ENCODE peak calls at places on chromosomes 6 and 20, in eight cellular contexts. R is coronary artery; U is naive thymus-derived CD4-positive, alpha-beta T cell; V is brain microvascular endothelial cell; W is breast epithelium; O is fibroblast of the aortic adventitia; F is tibial artery; K is A549. Z is an unnamed sample.

GRCh38 chr6:16948376-16948775 is 153.5 kb upstream of the STMND1 start:
- DNase-seq in R (no peak), U (no peak), V (no peak), W (no peak), O (peak; percentile 31), F (no peak), K (no peak), Z (no peak)

GRCh38 chr6:143099647-143100046 is 39.0 kb downstream of the AIG1 start:
- DNase-seq in R (no peak), U (no peak), V (no peak), W (no peak), O (no peak), F (no peak), K (no peak), Z (no peak)

GRCh38 chr20:33442136-33443005 is 1.2 kb downstream of the SNTA1 start:
- DNase-seq in R (no peak), U (peak; percentile 7), V (no peak), W (no peak), O (no peak), F (no peak), K (no peak), Z (no peak)

GRCh38 chr6:38033442-38033982 is 214.0 kb downstream of the ZFAND3 start:
- DNase-seq in R (no peak), U (no peak), V (no peak), W (no peak), O (no peak), F (no peak), K (no peak), Z (no peak)

GRCh38 chr20:8209061-8209460 is 77.0 kb downstream of the PLCB1 start:
- DNase-seq in R (no peak), U (no peak), V (peak; percentile 16), W (no peak), O (peak; percentile 43), F (no peak), K (no peak), Z (peak; percentile 2)

GRCh38 chr6:92840246-92840930 is 579.0 kb downstream of the EPHA7 start:
- DNase-seq in R (no peak), U (no peak), V (no peak), W (no peak), O (no peak), F (no peak), K (no peak), Z (no peak)

GRCh38 chr6:162099685-162100084 is 627.9 kb downstream of the PRKN start:
- DNase-seq in R (no peak), U (no peak), V (peak; percentile 89), W (no peak), O (peak; percentile 90), F (no peak), K (peak; percentile 33), Z (peak; percentile 84)

GRCh38 chr6:77653817-77654216 is 978 bp downstream of the MEI4 start:
- DNase-seq in R (no peak), U (no peak), V (no peak), W (no peak), O (no peak), F (no peak), K (no peak), Z (no peak)

GRCh38 chr20:4488407-4489339 is 233.0 kb upstream of the PRND start:
- DNase-seq in R (no peak), U (no peak), V (peak; percentile 75), W (no peak), O (peak; percentile 23), F (no peak), K (no peak), Z (peak; percentile 89)

GRCh38 chr20:4491643-4492042 is 230.1 kb upstream of the PRND start:
- DNase-seq in R (no peak), U (no peak), V (no peak), W (no peak), O (no peak), F (no peak), K (no peak), Z (no peak)

GRCh38 chr20:4490595-4491280 is 231.0 kb upstream of the PRND start:
- DNase-seq in R (no peak), U (no peak), V (no peak), W (no peak), O (peak; percentile 55), F (no peak), K (no peak), Z (peak; percentile 76)

GRCh38 chr20:4493386-4493785 is 228.3 kb upstream of the PRND start:
- DNase-seq in R (no peak), U (no peak), V (no peak), W (no peak), O (no peak), F (no peak), K (no peak), Z (no peak)

DNA sequence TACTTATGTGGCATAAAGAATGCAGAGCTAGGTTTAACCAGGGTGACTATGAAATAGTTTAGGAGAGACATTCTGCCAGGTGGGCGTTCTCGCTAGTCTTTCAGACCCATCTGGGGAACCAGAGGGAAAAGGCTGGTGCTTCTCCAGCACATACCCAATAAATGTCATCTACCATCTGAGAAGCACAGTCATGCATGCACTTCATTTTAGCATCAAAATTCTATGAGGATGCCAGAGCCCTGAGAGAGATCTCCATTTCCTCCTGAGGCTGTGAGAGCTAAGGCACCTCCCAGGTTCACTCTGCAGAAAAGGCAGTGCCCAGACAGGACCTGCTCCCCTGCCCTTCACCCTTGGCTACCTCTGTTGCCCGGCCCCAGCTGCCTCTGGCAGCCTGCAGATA is 231.7 kb upstream of the PRND start:
- DNase-seq in R (no peak), U (no peak), V (no peak), W (no peak), O (no peak), F (no peak), K (no peak), Z (no peak)
- H3K4me3 ChIP-seq in R (no peak overlapping the region), U (no peak overlapping the region), V (no peak overlapping the region), W (no peak overlapping the region), O (no peak overlapping the region), F (no peak overlapping the region), K (no peak overlapping the region), Z (no peak overlapping the region)

GRCh38 chr20:44357555-44358130 is 2.1 kb downstream of the HNF4A start:
- DNase-seq in R (no peak), U (no peak), V (no peak), W (no peak), O (peak; percentile 1), F (no peak), K (no peak), Z (no peak)

GRCh38 chr20:44356353-44356723 is 839 bp downstream of the HNF4A start:
- DNase-seq in R (no peak), U (no peak), V (no peak), W (no peak), O (no peak), F (no peak), K (no peak), Z (no peak)

GRCh38 chr20:44354979-44355502 is 458 bp upstream of the HNF4A start:
- DNase-seq in R (no peak), U (no peak), V (no peak), W (no peak), O (no peak), F (no peak), K (peak; percentile 65), Z (no peak)

GRCh38 chr20:44357020-44357419 is 1.5 kb downstream of the HNF4A start:
- DNase-seq in R (no peak), U (no peak), V (no peak), W (no peak), O (no peak), F (no peak), K (no peak), Z (no peak)

DNA sequence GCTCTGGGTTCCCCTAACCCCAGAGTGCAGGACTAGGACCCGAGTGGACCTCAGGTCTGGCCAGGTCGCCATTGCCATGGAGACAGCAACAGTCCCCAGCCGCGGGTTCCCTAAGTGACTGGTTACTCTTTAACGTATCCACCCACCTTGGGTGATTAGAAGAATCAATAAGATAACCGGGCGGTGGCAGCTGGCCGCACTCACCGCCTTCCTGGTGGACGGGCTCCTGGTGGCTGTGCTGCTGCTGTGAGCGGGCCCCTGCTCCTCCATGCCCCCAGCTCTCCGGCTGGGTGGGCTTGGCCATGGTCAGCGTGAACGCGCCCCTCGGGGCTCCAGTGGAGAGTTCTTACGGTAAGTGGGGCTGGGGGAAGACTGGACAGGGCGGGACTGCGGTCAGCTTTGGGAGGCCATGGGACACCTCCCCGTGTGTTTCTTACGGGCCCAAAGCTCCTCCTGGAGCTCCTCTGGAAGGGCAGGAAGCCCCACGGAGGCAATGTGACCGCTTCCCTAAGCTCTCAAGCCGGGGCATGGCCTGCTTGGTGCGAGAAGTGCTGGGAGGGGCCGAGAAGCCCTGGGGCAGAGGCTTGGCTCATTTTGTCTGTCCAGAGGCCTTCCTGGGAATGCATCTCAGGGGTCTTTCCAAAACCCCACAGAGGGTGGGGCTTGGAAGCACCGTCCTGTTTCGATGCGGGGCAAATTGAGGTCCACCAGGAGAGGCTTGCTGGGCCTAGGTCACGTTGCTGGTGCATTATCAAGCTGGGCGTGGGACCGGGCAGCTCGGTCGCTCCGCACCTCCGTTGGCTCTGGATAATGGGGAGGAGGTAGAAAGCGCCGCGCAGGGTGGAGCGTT is at the start of gene HNF4A:
- DNase-seq in R (no peak), U (no peak), V (no peak), W (no peak), O (no peak), F (peak; percentile 33), K (peak; percentile 49), Z (no peak)
- H3K4me3 ChIP-seq in R (no peak within 1 kb of the TSS), U (no peak within 1 kb of the TSS), V (no peak within 1 kb of the TSS), W (no peak within 1 kb of the TSS), O (no peak within 1 kb of the TSS), F (no peak within 1 kb of the TSS), K (peak within 1 kb of the TSS; percentile 65), Z (no peak within 1 kb of the TSS)

DNA sequence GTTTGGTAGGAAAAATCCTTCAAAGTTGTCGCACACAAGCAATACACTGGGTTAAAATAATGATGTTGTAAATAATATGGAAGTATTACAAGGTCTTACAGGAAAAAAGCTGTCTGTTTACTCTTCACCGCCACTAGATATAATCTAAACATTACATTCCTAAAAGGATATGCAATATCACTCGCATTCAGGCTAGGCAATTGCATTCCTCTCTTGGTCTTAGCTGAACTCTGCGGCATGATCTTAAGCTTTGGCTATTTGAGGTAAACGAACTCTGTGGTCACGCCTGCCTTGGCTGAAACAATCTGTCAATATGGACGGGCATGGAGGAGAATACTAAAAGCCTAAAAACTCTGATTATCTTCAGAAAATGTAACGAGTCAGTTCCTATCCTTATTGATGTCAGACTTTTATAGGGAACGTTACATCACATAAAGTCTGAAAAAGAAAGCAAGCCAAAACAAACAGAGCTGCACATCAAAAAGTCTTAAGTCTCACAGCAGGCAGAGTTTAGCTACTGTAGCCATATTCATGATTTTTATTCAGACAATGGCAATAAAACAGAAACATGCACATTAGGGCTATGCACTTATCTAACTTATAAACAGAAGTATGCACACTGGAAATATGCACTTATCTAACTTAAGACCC is 30.8 kb upstream of the FILIP1 start:
- DNase-seq in R (no peak), U (no peak), V (peak; percentile 95), W (no peak), O (peak; percentile 79), F (no peak), K (peak; percentile 54), Z (peak; percentile 89)
- H3K4me3 ChIP-seq in R (peak overlapping the region; percentile 27), U (no peak overlapping the region), V (peak overlapping the region; percentile 6), W (no peak overlapping the region), O (no peak overlapping the region), F (peak overlapping the region; percentile 9), K (no peak overlapping the region), Z (peak overlapping the region; percentile 36)

GRCh38 chr6:41558033-41558807 is 12.0 kb downstream of the FOXP4 start:
- DNase-seq in R (no peak), U (no peak), V (no peak), W (no peak), O (no peak), F (no peak), K (no peak), Z (no peak)

GRCh38 chr6:41561386-41561785 is 15.2 kb downstream of the FOXP4 start:
- DNase-seq in R (no peak), U (no peak), V (no peak), W (no peak), O (no peak), F (no peak), K (no peak), Z (no peak)

GRCh38 chr6:41561931-41562632 is 15.9 kb downstream of the FOXP4 start:
- DNase-seq in R (no peak), U (peak; percentile 12), V (no peak), W (no peak), O (no peak), F (no peak), K (no peak), Z (no peak)

GRCh38 chr6:41560440-41561192 is 14.4 kb downstream of the FOXP4 start:
- DNase-seq in R (no peak), U (peak; percentile 85), V (no peak), W (no peak), O (peak; percentile 7), F (no peak), K (no peak), Z (no peak)

DNA sequence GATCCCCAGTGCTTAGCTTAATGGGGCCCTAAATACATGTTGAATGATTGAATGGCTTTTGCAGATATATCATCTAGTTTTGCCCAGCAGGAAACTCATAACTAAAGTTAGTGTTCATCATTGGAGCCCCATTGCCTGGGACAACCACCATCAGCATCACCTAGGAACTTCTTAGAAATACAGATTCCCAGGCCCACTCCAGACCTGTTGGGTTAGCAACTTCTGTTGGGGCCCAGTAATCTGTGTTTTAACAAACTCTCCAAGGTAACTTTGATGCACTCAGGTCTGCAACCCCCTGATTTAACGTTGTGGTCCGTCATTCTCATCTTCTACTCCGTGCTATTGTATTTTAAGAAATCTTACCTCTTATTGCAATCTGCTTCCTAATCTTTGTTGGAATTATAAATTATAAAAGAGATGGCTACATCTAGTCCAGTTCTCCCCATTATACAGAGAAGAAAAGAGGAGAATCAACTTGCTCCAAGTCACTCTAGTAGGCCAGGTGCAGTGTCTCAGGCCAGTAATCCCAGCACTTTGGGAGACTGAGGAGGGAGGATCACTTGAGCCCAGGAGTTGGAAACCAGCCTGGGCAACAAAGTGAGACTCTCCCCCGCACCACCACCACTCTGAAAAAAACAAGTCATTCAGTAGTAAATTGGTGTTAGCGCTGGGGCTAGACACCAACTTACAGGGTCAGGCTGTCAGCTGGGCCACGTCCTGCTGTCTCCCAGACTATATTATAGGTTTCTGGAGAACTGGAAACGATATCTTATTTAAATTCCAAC is 13.7 kb downstream of the FOXP4 start:
- DNase-seq in R (no peak), U (no peak), V (no peak), W (no peak), O (no peak), F (no peak), K (no peak), Z (no peak)
- H3K4me3 ChIP-seq in R (peak overlapping the region; percentile 52), U (peak overlapping the region; percentile 80), V (no peak overlapping the region), W (peak overlapping the region; percentile 46), O (no peak overlapping the region), F (no peak overlapping the region), K (no peak overlapping the region), Z (no peak overlapping the region)

Z was measured in foreskin fibroblast.